ENCODE peak calls at places on chromosome 4, in nine cellular contexts. F, Y, P, S, D, I, X, C and R are unnamed samples.
A peak's percentile ranks its signal among the peaks of the same experiment; 100 is the strongest.

GRCh38 chr4:183747931-183748664 is 89.0 kb downstream of the TRAPPC11 start:
- DNase-seq in F (no peak), Y (no peak), P (no peak), S (no peak), D (no peak), I (no peak), X (no peak), C (peak; percentile 45), R (no peak)

GRCh38 chr4:21451032-21451431 is 497.5 kb downstream of the KCNIP4 start:
- DNase-seq in F (no peak), Y (no peak), P (no peak), S (peak; percentile 89), D (no peak), I (no peak), X (no peak), C (no peak), R (no peak)

GRCh38 chr4:79232555-79232954 is 93.3 kb downstream of the NAA11 start:
- DNase-seq in F (no peak), Y (no peak), P (no peak), S (no peak), D (no peak), I (no peak), X (no peak), C (no peak), R (no peak)

GRCh38 chr4:174764105-174764729 is 64.8 kb downstream of the GLRA3 start:
- DNase-seq in F (no peak), Y (no peak), P (peak; percentile 79), S (peak; percentile 14), D (no peak), I (no peak), X (peak; percentile 76), C (no peak), R (peak; percentile 7)

GRCh38 chr4:42420120-42420519 is 22.8 kb downstream of the SHISA3 start:
- DNase-seq in F (no peak), Y (no peak), P (no peak), S (no peak), D (no peak), I (no peak), X (no peak), C (no peak), R (no peak)

GRCh38 chr4:55346851-55347255 is 811 bp downstream of the SRD5A3 start:
- DNase-seq in F (no peak), Y (no peak), P (no peak), S (no peak), D (no peak), I (no peak), X (no peak), C (no peak), R (no peak)

GRCh38 chr4:28233758-28234157 is 1373.1 kb downstream of the STIM2 start:
- DNase-seq in F (no peak), Y (no peak), P (no peak), S (no peak), D (no peak), I (no peak), X (no peak), C (no peak), R (no peak)

GRCh38 chr4:15336410-15337184 is 91.2 kb upstream of the C1QTNF7 start:
- DNase-seq in F (no peak), Y (no peak), P (no peak), S (peak; percentile 34), D (peak; percentile 64), I (no peak), X (no peak), C (no peak), R (no peak)

GRCh38 chr4:24416293-24416692 is 168.1 kb downstream of the DHX15 start:
- DNase-seq in F (no peak), Y (peak; percentile 33), P (no peak), S (no peak), D (no peak), I (no peak), X (no peak), C (no peak), R (no peak)

GRCh38 chr4:118348886-118349285 is 3.9 kb downstream of the PRSS12 start:
- DNase-seq in F (no peak), Y (no peak), P (no peak), S (peak; percentile 39), D (no peak), I (no peak), X (peak; percentile 17), C (peak; percentile 82), R (peak; percentile 85)

GRCh38 chr4:18722748-18723191 is 701.2 kb upstream of the LCORL start:
- DNase-seq in F (no peak), Y (no peak), P (no peak), S (no peak), D (no peak), I (no peak), X (no peak), C (no peak), R (no peak)

GRCh38 chr4:6616087-6616995 is 24.1 kb upstream of the MRFAP1 start:
- DNase-seq in F (peak; percentile 39), Y (no peak), P (no peak), S (no peak), D (no peak), I (no peak), X (no peak), C (no peak), R (no peak)

GRCh38 chr4:105895609-105896460 is 564 bp downstream of the NPNT start:
- DNase-seq in F (peak; percentile 82), Y (no peak), P (no peak), S (peak; percentile 58), D (peak; percentile 75), I (peak; percentile 19), X (peak; percentile 68), C (peak; percentile 60), R (peak; percentile 71)

GRCh38 chr4:92199135-92199534 is 104.6 kb upstream of the GRID2 start:
- DNase-seq in F (no peak), Y (no peak), P (no peak), S (no peak), D (no peak), I (no peak), X (no peak), C (no peak), R (no peak)

DNA sequence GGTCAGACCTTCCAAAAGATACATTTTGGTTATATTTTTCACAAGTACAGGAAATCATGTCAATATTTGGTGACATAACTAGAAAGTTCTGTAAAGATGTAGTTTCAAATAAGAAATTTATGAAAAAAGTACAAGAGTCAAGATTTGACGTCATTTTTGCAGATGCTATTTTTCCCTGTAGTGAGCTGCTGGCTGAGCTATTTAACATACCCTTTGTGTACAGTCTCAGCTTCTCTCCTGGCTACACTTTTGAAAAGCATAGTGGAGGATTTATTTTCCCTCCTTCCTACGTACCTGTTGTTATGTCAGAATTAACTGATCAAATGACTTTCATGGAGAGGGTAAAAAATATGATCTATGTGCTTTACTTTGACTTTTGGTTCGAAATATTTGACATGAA is 536 bp downstream of the UGT2B7 start:
- DNase-seq in F (no peak), Y (no peak), P (no peak), S (no peak), D (no peak), I (no peak), X (no peak), C (no peak), R (no peak)
- H3K4me1 ChIP-seq in F (peaks cover 2% of the 10 kb centered on the region), Y (no peaks in the 10 kb centered on the region), P (no peaks in the 10 kb centered on the region), S (peaks cover 19% of the 10 kb centered on the region), D (no peaks in the 10 kb centered on the region), I (no peaks in the 10 kb centered on the region), X (peaks cover 13% of the 10 kb centered on the region), C (no peaks in the 10 kb centered on the region), R (peaks cover 3% of the 10 kb centered on the region)

GRCh38 chr4:172202480-172203076 is 389.4 kb downstream of the GALNTL6 start:
- DNase-seq in F (no peak), Y (no peak), P (peak; percentile 31), S (no peak), D (peak; percentile 44), I (no peak), X (peak; percentile 47), C (no peak), R (no peak)
- TF ChIP-seq CTCF in F (peak; percentile 45), Y (no peak), P (peak; percentile 79), S (peak; percentile 75), D (peak; percentile 91), I (no peak), X (peak; percentile 80), C (peak; percentile 36), R (no peak)

DNA sequence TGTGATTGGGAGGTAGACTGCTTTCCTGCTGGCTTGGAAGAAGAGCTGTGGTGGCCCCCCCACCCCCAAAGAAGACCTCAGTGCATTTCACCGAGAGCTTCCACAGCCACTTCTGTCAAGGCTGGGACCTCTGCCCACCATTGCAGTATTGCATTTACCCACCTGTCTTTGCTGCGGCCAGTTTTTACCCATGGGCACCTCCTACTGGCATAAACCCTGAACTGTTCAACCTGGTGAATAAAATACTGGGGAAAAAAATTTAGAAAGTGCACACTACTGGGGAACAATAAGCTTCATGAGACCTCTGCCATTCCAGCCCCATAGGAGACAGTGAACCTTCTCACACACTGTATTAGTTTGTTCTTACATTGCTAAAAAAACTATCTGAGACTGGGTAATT is 40.3 kb downstream of the ARFIP1 start:
- DNase-seq in F (no peak), Y (no peak), P (no peak), S (no peak), D (no peak), I (no peak), X (no peak), C (no peak), R (no peak)
- H3K9me3 ChIP-seq in F (peaks cover 7% of the 10 kb centered on the region), Y (no peaks in the 10 kb centered on the region), P (peaks cover 10% of the 10 kb centered on the region), S (no peaks in the 10 kb centered on the region), D (peaks cover 49% of the 10 kb centered on the region), I (no peaks in the 10 kb centered on the region), X (peaks cover 7% of the 10 kb centered on the region), C (no peaks in the 10 kb centered on the region), R (no peaks in the 10 kb centered on the region)

GRCh38 chr4:139557506-139558110 is 1.6 kb upstream of the SETD7 start:
- DNase-seq in F (no peak), Y (no peak), P (peak; percentile 52), S (no peak), D (peak; percentile 78), I (no peak), X (no peak), C (peak; percentile 21), R (no peak)

GRCh38 chr4:139556735-139557505 is 901 bp upstream of the SETD7 start:
- DNase-seq in F (peak; percentile 87), Y (peak; percentile 58), P (peak; percentile 91), S (peak; percentile 37), D (peak; percentile 86), I (peak; percentile 37), X (peak; percentile 67), C (peak; percentile 79), R (peak; percentile 79)

GRCh38 chr4:139555705-139556070 is 331 bp downstream of the SETD7 start:
- DNase-seq in F (peak; percentile 86), Y (peak; percentile 17), P (no peak), S (no peak), D (no peak), I (peak; percentile 69), X (peak; percentile 58), C (peak; percentile 56), R (peak; percentile 75)

GRCh38 chr4:139555073-139555704 is 830 bp downstream of the SETD7 start:
- DNase-seq in F (peak; percentile 96), Y (peak; percentile 90), P (peak; percentile 91), S (peak; percentile 81), D (peak; percentile 93), I (peak; percentile 89), X (peak; percentile 94), C (peak; percentile 92), R (peak; percentile 89)

DNA sequence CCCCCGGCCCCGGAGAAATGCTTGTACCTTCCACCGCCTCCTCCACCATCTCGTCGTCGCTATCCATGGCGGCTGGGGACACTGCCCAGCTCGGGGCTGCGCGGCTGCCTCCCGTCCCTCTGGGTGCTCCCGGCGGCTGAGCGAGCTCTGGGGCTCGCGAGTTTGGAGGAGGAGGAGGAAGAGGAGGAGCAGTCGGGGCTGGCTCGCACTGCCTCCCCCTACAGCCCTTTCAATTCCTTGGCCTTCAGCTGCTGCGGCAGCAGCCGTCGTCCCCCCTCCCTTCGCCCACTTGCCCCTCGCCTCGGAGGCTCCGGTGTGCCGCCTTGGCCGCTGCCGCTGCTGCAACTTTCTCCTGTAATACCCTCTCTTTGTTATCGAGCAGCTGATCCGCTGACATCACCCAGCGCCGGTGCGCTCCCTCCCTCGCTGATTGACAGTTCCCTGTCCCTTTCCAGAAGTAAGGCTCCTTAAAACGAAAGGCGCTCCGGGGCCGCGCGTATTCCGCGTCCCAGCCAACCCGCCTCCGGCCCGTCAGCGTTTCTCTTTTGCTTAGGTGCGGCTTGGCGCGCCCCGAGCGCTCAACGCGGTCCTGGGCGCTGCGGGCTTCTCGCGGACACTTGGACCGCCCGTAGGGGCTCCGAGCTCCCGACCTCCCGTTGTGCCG is at the start of gene SETD7:
- DNase-seq in F (peak; percentile 94), Y (peak; percentile 76), P (peak; percentile 82), S (peak; percentile 78), D (peak; percentile 93), I (peak; percentile 77), X (peak; percentile 85), C (peak; percentile 80), R (peak; percentile 75)
- H3K4me1 ChIP-seq in F (peaks cover 13% of the 10 kb centered on the region), Y (peaks cover 48% of the 10 kb centered on the region), P (peaks cover 72% of the 10 kb centered on the region), S (peaks cover 15% of the 10 kb centered on the region), D (peaks cover 16% of the 10 kb centered on the region), I (peaks cover 13% of the 10 kb centered on the region), X (peaks cover 28% of the 10 kb centered on the region), C (no peaks in the 10 kb centered on the region), R (peaks cover 18% of the 10 kb centered on the region)